ENCODE peak calls at places on chromosome 9, in eight cellular contexts. R is left ventricle myocardium inferior, P is PC-3, B is HCT116, H is endothelial cell, X is germinal center, E is fibroblast of the aortic adventitia, N is foreskin melanocyte. D is an unnamed sample.

GRCh38 chr9:111076519-111076918 is 38.2 kb upstream of the LPAR1 start:
- DNase-seq in R (no peak), P (no peak), B (no peak), H (no peak), X (no peak), E (no peak), N (no peak), D (no peak)

GRCh38 chr9:134413890-134414731 is 87.9 kb downstream of the RXRA start:
- DNase-seq in R (peak), P (peak), B (peak), H (no peak), X (no peak), E (peak), N (peak), D (peak)

GRCh38 chr9:108271646-108272349 is 584.0 kb downstream of the ACTL7B start:
- DNase-seq in R (no peak), P (peak), B (no peak), H (no peak), X (no peak), E (peak), N (peak), D (peak)

GRCh38 chr9:92749934-92750315 is 14.7 kb downstream of the BICD2 start:
- DNase-seq in R (no peak), P (no peak), B (no peak), H (no peak), X (no peak), E (no peak), N (no peak), D (peak)

GRCh38 chr9:71767421-71768321 is 642 bp downstream of the CEMIP2 start:
- DNase-seq in R (peak), P (no peak), B (no peak), H (peak), X (peak), E (peak), N (no peak), D (no peak)

GRCh38 chr9:126956929-126957686 is 42.5 kb downstream of the RALGPS1 start:
- DNase-seq in R (no peak), P (peak), B (peak), H (no peak), X (no peak), E (peak), N (no peak), D (no peak)

GRCh38 chr9:115207003-115207837 is 89.3 kb upstream of the TNC start:
- DNase-seq in R (no peak), P (peak), B (no peak), H (no peak), X (no peak), E (no peak), N (no peak), D (no peak)

GRCh38 chr9:21415492-21416267 is 6.8 kb downstream of the IFNA8 start:
- DNase-seq in R (no peak), P (peak), B (no peak), H (no peak), X (no peak), E (no peak), N (no peak), D (no peak)

GRCh38 chr9:131562032-131562959 is 17.0 kb downstream of the PRRT1B start:
- DNase-seq in R (no peak), P (peak), B (no peak), H (no peak), X (no peak), E (peak), N (no peak), D (no peak)

GRCh38 chr9:24041294-24041693 is 215.3 kb upstream of the ELAVL2 start:
- DNase-seq in R (no peak), P (no peak), B (no peak), H (no peak), X (no peak), E (no peak), N (no peak), D (no peak)

GRCh38 chr9:100074093-100074492 is 24.7 kb downstream of the ERP44 start:
- DNase-seq in R (no peak), P (no peak), B (no peak), H (no peak), X (no peak), E (peak), N (peak), D (no peak)

GRCh38 chr9:113579270-113580040 is 115.9 kb downstream of the RGS3 start:
- DNase-seq in R (peak), P (no peak), B (no peak), H (no peak), X (peak), E (no peak), N (no peak), D (peak)

GRCh38 chr9:131470581-131470991 is 32.1 kb upstream of the POMT1 start:
- DNase-seq in R (no peak), P (no peak), B (no peak), H (no peak), X (no peak), E (no peak), N (no peak), D (no peak)

GRCh38 chr9:104075801-104076753 is 18.0 kb upstream of the SMC2 start:
- DNase-seq in R (no peak), P (peak), B (no peak), H (no peak), X (no peak), E (peak), N (no peak), D (peak)

GRCh38 chr9:72383978-72384709 is 19.1 kb upstream of the ZFAND5 start:
- DNase-seq in R (no peak), P (peak), B (no peak), H (no peak), X (no peak), E (peak), N (peak), D (peak)

GRCh38 chr9:130043654-130044623 is 950 bp upstream of the FNBP1 start:
- DNase-seq in R (peak), P (no peak), B (no peak), H (peak), X (no peak), E (peak), N (no peak), D (peak)

GRCh38 chr9:84669008-84669292 is 579 bp upstream of the NTRK2 start:
- DNase-seq in R (no peak), P (no peak), B (no peak), H (peak), X (no peak), E (no peak), N (no peak), D (no peak)

GRCh38 chr9:107848598-107848997 is 359.0 kb upstream of the KLF4 start:
- DNase-seq in R (no peak), P (no peak), B (no peak), H (no peak), X (no peak), E (peak), N (no peak), D (peak)

GRCh38 chr9:72524820-72525539 is 3.6 kb downstream of the TMC1 start:
- DNase-seq in R (no peak), P (peak), B (peak), H (no peak), X (no peak), E (peak), N (peak), D (peak)

GRCh38 chr9:37617837-37618236 is 25.4 kb upstream of the TOMM5 start:
- DNase-seq in R (no peak), P (peak), B (no peak), H (no peak), X (no peak), E (peak), N (no peak), D (no peak)

GRCh38 chr9:4155224-4156026 is 144.4 kb downstream of the GLIS3 start:
- DNase-seq in R (no peak), P (no peak), B (no peak), H (no peak), X (no peak), E (no peak), N (no peak), D (no peak)

GRCh38 chr9:98778711-98779530 is 17.4 kb downstream of the ANKS6 start:
- DNase-seq in R (no peak), P (peak), B (no peak), H (no peak), X (no peak), E (no peak), N (no peak), D (no peak)

GRCh38 chr9:128249914-128250838 is 25.6 kb downstream of the GOLGA2 start:
- DNase-seq in R (peak), P (peak), B (peak), H (peak), X (peak), E (peak), N (peak), D (peak)

GRCh38 chr9:95165004-95165403 is 152.5 kb downstream of the FANCC start:
- DNase-seq in R (no peak), P (no peak), B (no peak), H (no peak), X (no peak), E (no peak), N (no peak), D (no peak)

GRCh38 chr9:19488721-19489120 is 79.9 kb downstream of the ACER2 start:
- DNase-seq in R (no peak), P (no peak), B (no peak), H (no peak), X (no peak), E (no peak), N (peak), D (no peak)

GRCh38 chr9:124054671-124055212 is 43.2 kb downstream of the LHX2 start:
- DNase-seq in R (no peak), P (peak), B (no peak), H (no peak), X (no peak), E (peak), N (peak), D (peak)

GRCh38 chr9:12554636-12555035 is 138.5 kb upstream of the TYRP1 start:
- DNase-seq in R (no peak), P (peak), B (no peak), H (peak), X (no peak), E (peak), N (peak), D (no peak)

GRCh38 chr9:10785255-10785654 is 172.5 kb upstream of the PTPRD start:
- DNase-seq in R (no peak), P (no peak), B (no peak), H (no peak), X (no peak), E (no peak), N (no peak), D (no peak)

GRCh38 chr9:77647659-77648457 is at the start of gene GNA14:
- DNase-seq in R (no peak), P (no peak), B (no peak), H (peak), X (no peak), E (no peak), N (no peak), D (peak)

GRCh38 chr9:123568691-123569342 is 212.8 kb downstream of the CRB2 start:
- DNase-seq in R (peak), P (no peak), B (no peak), H (no peak), X (no peak), E (peak), N (peak), D (peak)

GRCh38 chr9:21576331-21577189 is 94.4 kb upstream of the IFNE start:
- DNase-seq in R (no peak), P (peak), B (peak), H (no peak), X (no peak), E (peak), N (peak), D (peak)

GRCh38 chr9:75974006-75974766 is 83.7 kb downstream of the PCSK5 start:
- DNase-seq in R (no peak), P (no peak), B (no peak), H (no peak), X (no peak), E (peak), N (no peak), D (peak)

GRCh38 chr9:114233806-114234205 is 78.5 kb downstream of the COL27A1 start:
- DNase-seq in R (peak), P (no peak), B (no peak), H (no peak), X (no peak), E (peak), N (no peak), D (no peak)

GRCh38 chr9:90808226-90808797 is 6.7 kb downstream of the SYK start:
- DNase-seq in R (no peak), P (no peak), B (no peak), H (no peak), X (no peak), E (no peak), N (no peak), D (no peak)

GRCh38 chr9:5582835-5583195 is 46.1 kb upstream of the RIC1 start:
- DNase-seq in R (peak), P (no peak), B (no peak), H (no peak), X (peak), E (peak), N (peak), D (peak)

GRCh38 chr9:137237759-137238726 is 3.0 kb upstream of the TUBB4B start:
- DNase-seq in R (no peak), P (peak), B (no peak), H (no peak), X (no peak), E (no peak), N (no peak), D (no peak)

GRCh38 chr9:114110180-114110579 is 11.1 kb upstream of the KIF12 start:
- DNase-seq in R (no peak), P (peak), B (no peak), H (no peak), X (no peak), E (peak), N (no peak), D (peak)

GRCh38 chr9:136397643-136398042 is 2.3 kb downstream of the SNAPC4 start:
- DNase-seq in R (no peak), P (no peak), B (no peak), H (no peak), X (no peak), E (no peak), N (no peak), D (no peak)

GRCh38 chr9:120912958-120913672 is 13.5 kb downstream of the TRAF1 start:
- DNase-seq in R (no peak), P (no peak), B (no peak), H (no peak), X (no peak), E (no peak), N (no peak), D (no peak)